ENCODE peak calls at places on chromosomes 4 and X, in six cellular contexts. One of them, this sample, is unnamed.
A peak's percentile ranks its signal among the peaks of the same experiment; 100 is the strongest.

GRCh38 chr4:86554641-86555040 is 39.5 kb upstream of the PTPN13 start:
- DNase-seq in heart right ventricle: no peak
- DNase-seq in activated CD8-positive, alpha-beta T cell treated with anti-CD3 and anti-CD28 coated beads for 36 hours: no peak
- DNase-seq in upper lobe of right lung: no peak
- DNase-seq in endothelial cell of umbilical vein: no peak
- DNase-seq in AG09319: no peak
- DNase-seq in this sample: no peak

GRCh38 chr4:49709775-49710174 is 723.7 kb downstream of the CWH43 start:
- DNase-seq in heart right ventricle: no peak
- DNase-seq in upper lobe of right lung: no peak
- DNase-seq in activated CD8-positive, alpha-beta T cell treated with anti-CD3 and anti-CD28 coated beads for 36 hours: no peak
- DNase-seq in endothelial cell of umbilical vein: no peak
- DNase-seq in AG09319: no peak
- DNase-seq in this sample: no peak

GRCh38 chrX:49230500-49231232 is 2.5 kb downstream of the CACNA1F start:
- DNase-seq in AG09319: no peak
- DNase-seq in heart right ventricle: peak; percentile 46
- DNase-seq in endothelial cell of umbilical vein: no peak
- DNase-seq in activated CD8-positive, alpha-beta T cell treated with anti-CD3 and anti-CD28 coated beads for 36 hours: peak; percentile 84
- DNase-seq in upper lobe of right lung: peak; percentile 94
- DNase-seq in this sample: peak; percentile 54

GRCh38 chrX:147958316-147958715 is 22.8 kb upstream of the FMR1NB start:
- DNase-seq in AG09319: peak; percentile 10
- DNase-seq in upper lobe of right lung: no peak
- DNase-seq in activated CD8-positive, alpha-beta T cell treated with anti-CD3 and anti-CD28 coated beads for 36 hours: no peak
- DNase-seq in heart right ventricle: no peak
- DNase-seq in endothelial cell of umbilical vein: no peak
- DNase-seq in this sample: no peak

GRCh38 chr4:41060352-41061318 is 153.7 kb downstream of the APBB2 start:
- DNase-seq in heart right ventricle: no peak
- DNase-seq in activated CD8-positive, alpha-beta T cell treated with anti-CD3 and anti-CD28 coated beads for 36 hours: no peak
- DNase-seq in upper lobe of right lung: no peak
- DNase-seq in endothelial cell of umbilical vein: no peak
- DNase-seq in AG09319: no peak
- DNase-seq in this sample: no peak

GRCh38 chr4:54658321-54659093 is 750 bp downstream of the KIT start:
- DNase-seq in endothelial cell of umbilical vein: peak; percentile 62
- DNase-seq in upper lobe of right lung: peak; percentile 72
- DNase-seq in heart right ventricle: peak; percentile 47
- DNase-seq in AG09319: no peak
- DNase-seq in activated CD8-positive, alpha-beta T cell treated with anti-CD3 and anti-CD28 coated beads for 36 hours: peak; percentile 50
- DNase-seq in this sample: peak; percentile 43

GRCh38 chr4:180940680-180941079 is 1302.5 kb upstream of the TENM3 start:
- DNase-seq in endothelial cell of umbilical vein: no peak
- DNase-seq in heart right ventricle: no peak
- DNase-seq in AG09319: no peak
- DNase-seq in upper lobe of right lung: no peak
- DNase-seq in activated CD8-positive, alpha-beta T cell treated with anti-CD3 and anti-CD28 coated beads for 36 hours: no peak
- DNase-seq in this sample: no peak

GRCh38 chr4:141247430-141247780 is 26.7 kb downstream of the ZNF330 start:
- DNase-seq in activated CD8-positive, alpha-beta T cell treated with anti-CD3 and anti-CD28 coated beads for 36 hours: no peak
- DNase-seq in endothelial cell of umbilical vein: no peak
- DNase-seq in upper lobe of right lung: no peak
- DNase-seq in heart right ventricle: no peak
- DNase-seq in AG09319: no peak
- DNase-seq in this sample: no peak

GRCh38 chr4:168480991-168481588 is 798 bp upstream of the DDX60L start:
- DNase-seq in heart right ventricle: peak; percentile 14
- DNase-seq in activated CD8-positive, alpha-beta T cell treated with anti-CD3 and anti-CD28 coated beads for 36 hours: peak; percentile 68
- DNase-seq in upper lobe of right lung: no peak
- DNase-seq in endothelial cell of umbilical vein: peak; percentile 88
- DNase-seq in AG09319: no peak
- DNase-seq in this sample: no peak

GRCh38 chr4:38673109-38673978 is 9.3 kb downstream of the KLF3 start:
- DNase-seq in upper lobe of right lung: peak; percentile 79
- DNase-seq in heart right ventricle: peak; percentile 60
- DNase-seq in activated CD8-positive, alpha-beta T cell treated with anti-CD3 and anti-CD28 coated beads for 36 hours: no peak
- DNase-seq in AG09319: peak; percentile 67
- DNase-seq in endothelial cell of umbilical vein: peak; percentile 30
- DNase-seq in this sample: no peak

DNA sequence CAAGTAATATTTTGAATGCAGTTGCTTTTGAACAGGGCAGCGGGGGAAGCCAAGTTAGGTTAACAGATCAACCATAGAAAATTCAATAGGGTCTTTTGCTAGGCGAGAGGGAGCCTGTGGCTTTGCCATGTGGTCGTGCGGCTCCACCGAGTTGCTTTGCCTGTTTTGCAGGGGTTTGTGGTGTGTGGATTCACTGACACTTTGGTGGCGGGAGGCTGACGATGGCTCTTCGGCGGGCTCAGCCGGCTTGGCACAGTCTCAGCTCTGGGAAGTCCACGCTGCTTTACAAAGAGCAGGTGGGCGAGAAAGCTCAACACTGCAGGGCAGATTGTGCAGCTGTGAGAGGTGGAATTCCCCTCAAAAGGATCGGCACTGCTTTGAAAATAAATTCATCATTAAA is 201.6 kb upstream of the LEF1 start:
- DNase-seq in activated CD8-positive, alpha-beta T cell treated with anti-CD3 and anti-CD28 coated beads for 36 hours: peak; percentile 75
- DNase-seq in upper lobe of right lung: no peak
- DNase-seq in AG09319: no peak
- DNase-seq in heart right ventricle: no peak
- DNase-seq in endothelial cell of umbilical vein: no peak
- DNase-seq in this sample: no peak
- TF ChIP-seq CTCF in activated CD8-positive, alpha-beta T cell treated with anti-CD3 and anti-CD28 coated beads for 36 hours: no peak
- TF ChIP-seq CTCF in upper lobe of right lung: no peak
- TF ChIP-seq CTCF in AG09319: no peak
- TF ChIP-seq CTCF in heart right ventricle: no peak
- TF ChIP-seq CTCF in endothelial cell of umbilical vein: no peak
- TF ChIP-seq CTCF in this sample: no peak

GRCh38 chrX:154444001-154444754 is at the start of gene FAM50A:
- DNase-seq in activated CD8-positive, alpha-beta T cell treated with anti-CD3 and anti-CD28 coated beads for 36 hours: peak; percentile 77
- DNase-seq in endothelial cell of umbilical vein: peak; percentile 40
- DNase-seq in upper lobe of right lung: peak; percentile 90
- DNase-seq in heart right ventricle: peak; percentile 79
- DNase-seq in AG09319: no peak
- DNase-seq in this sample: peak; percentile 90
- TF ChIP-seq CTCF in activated CD8-positive, alpha-beta T cell treated with anti-CD3 and anti-CD28 coated beads for 36 hours: no peak
- TF ChIP-seq CTCF in endothelial cell of umbilical vein: no peak
- TF ChIP-seq CTCF in upper lobe of right lung: no peak
- TF ChIP-seq CTCF in heart right ventricle: no peak
- TF ChIP-seq CTCF in AG09319: no peak
- TF ChIP-seq CTCF in this sample: no peak

GRCh38 chr4:127810551-127810950 is 28.4 kb downstream of the HSPA4L start:
- DNase-seq in heart right ventricle: no peak
- DNase-seq in upper lobe of right lung: no peak
- DNase-seq in endothelial cell of umbilical vein: no peak
- DNase-seq in AG09319: no peak
- DNase-seq in activated CD8-positive, alpha-beta T cell treated with anti-CD3 and anti-CD28 coated beads for 36 hours: no peak
- DNase-seq in this sample: no peak

GRCh38 chr4:127809173-127809800 is 27.2 kb downstream of the HSPA4L start:
- DNase-seq in endothelial cell of umbilical vein: peak; percentile 21
- DNase-seq in AG09319: no peak
- DNase-seq in heart right ventricle: no peak
- DNase-seq in upper lobe of right lung: no peak
- DNase-seq in activated CD8-positive, alpha-beta T cell treated with anti-CD3 and anti-CD28 coated beads for 36 hours: no peak
- DNase-seq in this sample: no peak
- TF ChIP-seq CTCF in endothelial cell of umbilical vein: peak; percentile 9
- TF ChIP-seq CTCF in AG09319: peak; percentile 26
- TF ChIP-seq CTCF in heart right ventricle: peak; percentile 11
- TF ChIP-seq CTCF in upper lobe of right lung: no peak
- TF ChIP-seq CTCF in activated CD8-positive, alpha-beta T cell treated with anti-CD3 and anti-CD28 coated beads for 36 hours: no peak
- TF ChIP-seq CTCF in this sample: no peak

GRCh38 chr4:59969909-59970308 is 1230.2 kb upstream of the ADGRL3 start:
- DNase-seq in heart right ventricle: peak; percentile 44
- DNase-seq in upper lobe of right lung: no peak
- DNase-seq in endothelial cell of umbilical vein: no peak
- DNase-seq in AG09319: no peak
- DNase-seq in activated CD8-positive, alpha-beta T cell treated with anti-CD3 and anti-CD28 coated beads for 36 hours: no peak
- DNase-seq in this sample: no peak

GRCh38 chr4:59971952-59972351 is 1228.2 kb upstream of the ADGRL3 start:
- DNase-seq in upper lobe of right lung: no peak
- DNase-seq in endothelial cell of umbilical vein: no peak
- DNase-seq in AG09319: no peak
- DNase-seq in activated CD8-positive, alpha-beta T cell treated with anti-CD3 and anti-CD28 coated beads for 36 hours: no peak
- DNase-seq in heart right ventricle: no peak
- DNase-seq in this sample: no peak

GRCh38 chr4:59968796-59969195 is 1231.3 kb upstream of the ADGRL3 start:
- DNase-seq in endothelial cell of umbilical vein: no peak
- DNase-seq in upper lobe of right lung: no peak
- DNase-seq in heart right ventricle: no peak
- DNase-seq in activated CD8-positive, alpha-beta T cell treated with anti-CD3 and anti-CD28 coated beads for 36 hours: no peak
- DNase-seq in AG09319: no peak
- DNase-seq in this sample: no peak

DNA sequence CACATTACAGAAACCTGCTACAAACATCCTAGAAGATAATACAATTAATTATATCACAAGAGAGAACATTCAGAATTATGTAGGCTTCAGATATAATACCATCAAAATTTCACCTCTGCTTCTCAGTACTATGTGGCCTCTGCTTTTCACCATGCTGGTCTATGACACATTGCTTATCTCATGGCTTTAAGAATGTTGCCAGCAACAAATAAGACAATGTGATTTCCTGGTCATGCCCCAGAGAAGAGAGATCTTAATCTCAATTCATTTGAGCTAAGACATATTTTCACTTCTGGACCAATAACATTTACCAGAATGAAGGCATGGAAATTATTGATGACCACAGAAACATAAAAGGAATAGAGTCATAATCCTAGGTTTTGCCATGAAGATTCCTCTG is 1233.4 kb upstream of the ADGRL3 start:
- DNase-seq in activated CD8-positive, alpha-beta T cell treated with anti-CD3 and anti-CD28 coated beads for 36 hours: no peak
- DNase-seq in AG09319: no peak
- DNase-seq in heart right ventricle: no peak
- DNase-seq in endothelial cell of umbilical vein: no peak
- DNase-seq in upper lobe of right lung: no peak
- DNase-seq in this sample: no peak
- TF ChIP-seq CTCF in activated CD8-positive, alpha-beta T cell treated with anti-CD3 and anti-CD28 coated beads for 36 hours: no peak
- TF ChIP-seq CTCF in AG09319: no peak
- TF ChIP-seq CTCF in heart right ventricle: no peak
- TF ChIP-seq CTCF in endothelial cell of umbilical vein: no peak
- TF ChIP-seq CTCF in upper lobe of right lung: no peak
- TF ChIP-seq CTCF in this sample: no peak

DNA sequence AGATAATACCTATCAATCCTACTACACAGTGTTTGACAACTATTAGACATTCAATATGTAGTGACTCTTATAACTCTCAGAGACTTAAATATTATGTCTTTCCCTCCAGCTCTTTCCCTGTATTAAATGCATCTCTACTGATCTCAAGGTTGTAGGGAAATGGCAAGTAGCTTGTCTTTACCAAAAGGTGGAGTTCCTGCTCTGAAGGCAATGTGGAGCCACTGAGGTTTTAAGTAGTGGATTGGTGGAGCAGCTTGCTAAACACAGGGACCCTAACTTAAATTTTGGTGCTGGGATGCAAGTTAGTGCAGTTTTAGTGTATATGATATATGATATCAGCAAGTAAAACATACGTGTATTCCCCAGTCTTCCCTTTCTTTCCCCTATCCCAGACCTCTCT is 13.1 kb downstream of the FNIP2 start:
- DNase-seq in activated CD8-positive, alpha-beta T cell treated with anti-CD3 and anti-CD28 coated beads for 36 hours: no peak
- DNase-seq in upper lobe of right lung: no peak
- DNase-seq in AG09319: no peak
- DNase-seq in heart right ventricle: no peak
- DNase-seq in endothelial cell of umbilical vein: no peak
- DNase-seq in this sample: no peak
- TF ChIP-seq CTCF in activated CD8-positive, alpha-beta T cell treated with anti-CD3 and anti-CD28 coated beads for 36 hours: no peak
- TF ChIP-seq CTCF in upper lobe of right lung: no peak
- TF ChIP-seq CTCF in AG09319: no peak
- TF ChIP-seq CTCF in heart right ventricle: no peak
- TF ChIP-seq CTCF in endothelial cell of umbilical vein: no peak
- TF ChIP-seq CTCF in this sample: no peak

This sample was measured in tibial artery.